ENCODE peak calls at places on chromosomes 1 and 21, in five cellular contexts. One of them, this sample, is unnamed.

GRCh38 chr1:27567183-27567526 is 36.8 kb downstream of the AHDC1 start:
- DNase-seq in NCI-H2081: no peak
- DNase-seq in coronary artery: no peak
- DNase-seq in GM04504: no peak
- DNase-seq in WTC11: no peak
- DNase-seq in this sample: no peak

GRCh38 chr1:205074513-205074912 is 9.7 kb downstream of the TMEM81 start:
- DNase-seq in GM04504: no peak
- DNase-seq in WTC11: no peak
- DNase-seq in coronary artery: no peak
- DNase-seq in NCI-H2081: no peak
- DNase-seq in this sample: no peak

GRCh38 chr1:58515794-58516401 is 30.6 kb downstream of the OMA1 start:
- DNase-seq in WTC11: no peak
- DNase-seq in GM04504: peak
- DNase-seq in NCI-H2081: peak
- DNase-seq in coronary artery: no peak
- DNase-seq in this sample: peak

GRCh38 chr1:3012511-3013291 is 8.6 kb upstream of the ACTRT2 start:
- DNase-seq in WTC11: peak
- DNase-seq in coronary artery: no peak
- DNase-seq in NCI-H2081: no peak
- DNase-seq in GM04504: no peak
- DNase-seq in this sample: peak

GRCh38 chr1:12047120-12047876 is 15.8 kb upstream of the TNFRSF8 start:
- DNase-seq in GM04504: no peak
- DNase-seq in NCI-H2081: no peak
- DNase-seq in coronary artery: no peak
- DNase-seq in WTC11: no peak
- DNase-seq in this sample: peak

GRCh38 chr1:67300561-67300960 is 7.1 kb upstream of the IL12RB2 start:
- DNase-seq in NCI-H2081: no peak
- DNase-seq in coronary artery: no peak
- DNase-seq in WTC11: no peak
- DNase-seq in GM04504: no peak
- DNase-seq in this sample: no peak

GRCh38 chr1:201363455-201363854 is 14.0 kb downstream of the TNNT2 start:
- DNase-seq in coronary artery: no peak
- DNase-seq in NCI-H2081: no peak
- DNase-seq in GM04504: no peak
- DNase-seq in WTC11: no peak
- DNase-seq in this sample: no peak

GRCh38 chr1:207938016-207938415 is 27.1 kb upstream of the CD34 start:
- DNase-seq in WTC11: no peak
- DNase-seq in coronary artery: no peak
- DNase-seq in NCI-H2081: no peak
- DNase-seq in GM04504: no peak
- DNase-seq in this sample: no peak

GRCh38 chr1:211830330-211831142 is at the start of gene LPGAT1:
- DNase-seq in WTC11: peak
- DNase-seq in coronary artery: peak
- DNase-seq in GM04504: peak
- DNase-seq in NCI-H2081: peak
- DNase-seq in this sample: peak

GRCh38 chr1:156073740-156074139 is 8.5 kb downstream of the MEX3A start:
- DNase-seq in WTC11: peak
- DNase-seq in GM04504: no peak
- DNase-seq in coronary artery: no peak
- DNase-seq in NCI-H2081: no peak
- DNase-seq in this sample: no peak

GRCh38 chr1:88683516-88683847 is 591 bp upstream of the PKN2 start:
- DNase-seq in WTC11: peak
- DNase-seq in NCI-H2081: no peak
- DNase-seq in GM04504: no peak
- DNase-seq in coronary artery: no peak
- DNase-seq in this sample: peak

GRCh38 chr1:50983403-50983802 is 13.4 kb downstream of the CDKN2C start:
- DNase-seq in WTC11: no peak
- DNase-seq in NCI-H2081: peak
- DNase-seq in coronary artery: no peak
- DNase-seq in GM04504: no peak
- DNase-seq in this sample: no peak

GRCh38 chr1:227465256-227465655 is 98.1 kb upstream of the ZNF678 start:
- DNase-seq in coronary artery: no peak
- DNase-seq in NCI-H2081: no peak
- DNase-seq in GM04504: no peak
- DNase-seq in WTC11: peak
- DNase-seq in this sample: no peak

GRCh38 chr1:144551107-144551542 is 41.6 kb upstream of the PPIAL4F start:
- DNase-seq in GM04504: no peak
- DNase-seq in WTC11: peak
- DNase-seq in NCI-H2081: no peak
- DNase-seq in coronary artery: no peak
- DNase-seq in this sample: no peak

GRCh38 chr21:30166705-30167104 is at the start of gene CLDN17:
- DNase-seq in coronary artery: no peak
- DNase-seq in GM04504: no peak
- DNase-seq in NCI-H2081: no peak
- DNase-seq in WTC11: no peak
- DNase-seq in this sample: no peak

GRCh38 chr1:5988596-5989285 is 3.5 kb downstream of the NPHP4 start:
- DNase-seq in coronary artery: no peak
- DNase-seq in GM04504: no peak
- DNase-seq in WTC11: no peak
- DNase-seq in NCI-H2081: no peak
- DNase-seq in this sample: no peak

GRCh38 chr1:154557939-154558609 is 388 bp downstream of the UBE2Q1 start:
- DNase-seq in NCI-H2081: no peak
- DNase-seq in coronary artery: no peak
- DNase-seq in WTC11: peak
- DNase-seq in GM04504: no peak
- DNase-seq in this sample: no peak

GRCh38 chr1:91585982-91586381 is 85.3 kb downstream of the CDC7 start:
- DNase-seq in NCI-H2081: no peak
- DNase-seq in GM04504: no peak
- DNase-seq in coronary artery: no peak
- DNase-seq in WTC11: no peak
- DNase-seq in this sample: no peak

GRCh38 chr1:217527151-217527550 is 103.7 kb downstream of the GPATCH2 start:
- DNase-seq in coronary artery: no peak
- DNase-seq in NCI-H2081: no peak
- DNase-seq in WTC11: no peak
- DNase-seq in GM04504: no peak
- DNase-seq in this sample: no peak

GRCh38 chr1:53956308-53957168 is 10.4 kb downstream of the LRRC42 start:
- DNase-seq in coronary artery: no peak
- DNase-seq in GM04504: no peak
- DNase-seq in WTC11: no peak
- DNase-seq in NCI-H2081: peak
- DNase-seq in this sample: no peak

GRCh38 chr1:91583326-91583755 is 82.7 kb downstream of the CDC7 start:
- DNase-seq in GM04504: peak
- DNase-seq in WTC11: no peak
- DNase-seq in NCI-H2081: no peak
- DNase-seq in coronary artery: no peak
- DNase-seq in this sample: no peak

GRCh38 chr1:230833511-230833910 is 34.8 kb downstream of the C1orf198 start:
- DNase-seq in WTC11: no peak
- DNase-seq in GM04504: no peak
- DNase-seq in NCI-H2081: no peak
- DNase-seq in coronary artery: peak
- DNase-seq in this sample: no peak

GRCh38 chr1:26184086-26184485 is 6.3 kb upstream of the CATSPER4 start:
- DNase-seq in NCI-H2081: no peak
- DNase-seq in GM04504: no peak
- DNase-seq in WTC11: no peak
- DNase-seq in coronary artery: no peak
- DNase-seq in this sample: no peak

GRCh38 chr21:35426484-35426883 is 377.4 kb upstream of the RUNX1 start:
- DNase-seq in WTC11: no peak
- DNase-seq in GM04504: no peak
- DNase-seq in NCI-H2081: no peak
- DNase-seq in coronary artery: no peak
- DNase-seq in this sample: no peak

GRCh38 chr1:202505356-202505755 is 156.9 kb downstream of the PPP1R12B start:
- DNase-seq in coronary artery: no peak
- DNase-seq in GM04504: peak
- DNase-seq in NCI-H2081: no peak
- DNase-seq in WTC11: no peak
- DNase-seq in this sample: no peak

GRCh38 chr1:17011439-17012307 is at the start of gene ATP13A2:
- DNase-seq in WTC11: peak
- DNase-seq in NCI-H2081: peak
- DNase-seq in GM04504: no peak
- DNase-seq in coronary artery: no peak
- DNase-seq in this sample: peak

GRCh38 chr1:78340006-78340405 is 150.8 kb upstream of the PTGFR start:
- DNase-seq in WTC11: no peak
- DNase-seq in NCI-H2081: no peak
- DNase-seq in coronary artery: no peak
- DNase-seq in GM04504: peak
- DNase-seq in this sample: no peak

GRCh38 chr1:117093870-117094621 is 27.5 kb downstream of the TRIM45 start:
- DNase-seq in WTC11: peak
- DNase-seq in GM04504: no peak
- DNase-seq in NCI-H2081: no peak
- DNase-seq in coronary artery: no peak
- DNase-seq in this sample: no peak

GRCh38 chr1:159339517-159339916 is 37.4 kb downstream of the FCER1A start:
- DNase-seq in NCI-H2081: no peak
- DNase-seq in GM04504: no peak
- DNase-seq in coronary artery: no peak
- DNase-seq in WTC11: no peak
- DNase-seq in this sample: no peak

GRCh38 chr1:16967095-16967567 is 13.3 kb downstream of the MFAP2 start:
- DNase-seq in NCI-H2081: no peak
- DNase-seq in GM04504: no peak
- DNase-seq in WTC11: no peak
- DNase-seq in coronary artery: peak
- DNase-seq in this sample: no peak

GRCh38 chr1:172320723-172321122 is 99.8 kb upstream of the C1orf105 start:
- DNase-seq in coronary artery: no peak
- DNase-seq in GM04504: no peak
- DNase-seq in WTC11: no peak
- DNase-seq in NCI-H2081: no peak
- DNase-seq in this sample: no peak

GRCh38 chr1:230509281-230509977 is 83.3 kb upstream of the PGBD5 start:
- DNase-seq in coronary artery: no peak
- DNase-seq in NCI-H2081: no peak
- DNase-seq in WTC11: no peak
- DNase-seq in GM04504: peak
- DNase-seq in this sample: no peak